ENCODE peak calls at places on chromosomes 13 and 19, in ten cellular contexts. One of them, this sample, is unnamed.

GRCh38 chr13:94309997-94310842 is 169.3 kb downstream of the DCT start:
- DNase-seq in Peyer's patch: no peak
- DNase-seq in body of pancreas: no peak
- DNase-seq in IMR-90: peak
- DNase-seq in A549: peak
- DNase-seq in uterus: no peak
- DNase-seq in HepG2: no peak
- DNase-seq in adrenal gland: no peak
- DNase-seq in spleen: no peak
- DNase-seq in sigmoid colon: no peak
- DNase-seq in this sample: no peak

GRCh38 chr13:108223850-108224503 is 5.8 kb downstream of the ABHD13 start:
- DNase-seq in Peyer's patch: no peak
- DNase-seq in body of pancreas: no peak
- DNase-seq in IMR-90: no peak
- DNase-seq in A549: no peak
- DNase-seq in uterus: no peak
- DNase-seq in HepG2: no peak
- DNase-seq in adrenal gland: no peak
- DNase-seq in spleen: no peak
- DNase-seq in sigmoid colon: no peak
- DNase-seq in this sample: no peak

GRCh38 chr19:42028304-42029216 is 34.5 kb upstream of the ATP1A3 start:
- DNase-seq in Peyer's patch: no peak
- DNase-seq in body of pancreas: no peak
- DNase-seq in IMR-90: no peak
- DNase-seq in A549: peak
- DNase-seq in uterus: no peak
- DNase-seq in HepG2: no peak
- DNase-seq in adrenal gland: no peak
- DNase-seq in spleen: no peak
- DNase-seq in sigmoid colon: no peak
- DNase-seq in this sample: no peak

GRCh38 chr13:65965496-65965895 is 1264.6 kb downstream of the PCDH9 start:
- DNase-seq in Peyer's patch: no peak
- DNase-seq in body of pancreas: no peak
- DNase-seq in IMR-90: peak
- DNase-seq in A549: no peak
- DNase-seq in uterus: no peak
- DNase-seq in HepG2: no peak
- DNase-seq in adrenal gland: no peak
- DNase-seq in spleen: no peak
- DNase-seq in sigmoid colon: no peak
- DNase-seq in this sample: no peak

GRCh38 chr13:46600943-46601311 is 48.0 kb downstream of the LRCH1 start:
- DNase-seq in Peyer's patch: no peak
- DNase-seq in body of pancreas: no peak
- DNase-seq in IMR-90: no peak
- DNase-seq in A549: no peak
- DNase-seq in uterus: no peak
- DNase-seq in HepG2: no peak
- DNase-seq in adrenal gland: no peak
- DNase-seq in spleen: no peak
- DNase-seq in sigmoid colon: no peak
- DNase-seq in this sample: no peak

GRCh38 chr19:6412111-6412999 is 12.3 kb downstream of the KHSRP start:
- DNase-seq in Peyer's patch: peak
- DNase-seq in body of pancreas: peak
- DNase-seq in IMR-90: no peak
- DNase-seq in A549: peak
- DNase-seq in uterus: peak
- DNase-seq in HepG2: peak
- DNase-seq in adrenal gland: peak
- DNase-seq in spleen: no peak
- DNase-seq in sigmoid colon: peak
- DNase-seq in this sample: peak

GRCh38 chr13:114067381-114067885 is 65.0 kb downstream of the RASA3 start:
- DNase-seq in Peyer's patch: peak
- DNase-seq in body of pancreas: no peak
- DNase-seq in IMR-90: peak
- DNase-seq in A549: no peak
- DNase-seq in uterus: no peak
- DNase-seq in HepG2: no peak
- DNase-seq in adrenal gland: no peak
- DNase-seq in spleen: no peak
- DNase-seq in sigmoid colon: no peak
- DNase-seq in this sample: no peak

GRCh38 chr19:54549224-54549623 is 24.4 kb upstream of the LILRA2 start:
- DNase-seq in Peyer's patch: no peak
- DNase-seq in body of pancreas: no peak
- DNase-seq in IMR-90: no peak
- DNase-seq in A549: no peak
- DNase-seq in uterus: no peak
- DNase-seq in HepG2: no peak
- DNase-seq in adrenal gland: no peak
- DNase-seq in spleen: no peak
- DNase-seq in sigmoid colon: no peak
- DNase-seq in this sample: no peak

GRCh38 chr13:93872376-93872775 is 607.1 kb downstream of the DCT start:
- DNase-seq in Peyer's patch: no peak
- DNase-seq in body of pancreas: no peak
- DNase-seq in IMR-90: no peak
- DNase-seq in A549: no peak
- DNase-seq in uterus: no peak
- DNase-seq in HepG2: no peak
- DNase-seq in adrenal gland: no peak
- DNase-seq in spleen: no peak
- DNase-seq in sigmoid colon: no peak
- DNase-seq in this sample: no peak

GRCh38 chr19:58020985-58021384 is 12.8 kb upstream of the ZSCAN1 start:
- DNase-seq in Peyer's patch: no peak
- DNase-seq in body of pancreas: no peak
- DNase-seq in IMR-90: no peak
- DNase-seq in A549: no peak
- DNase-seq in uterus: no peak
- DNase-seq in HepG2: no peak
- DNase-seq in adrenal gland: no peak
- DNase-seq in spleen: peak
- DNase-seq in sigmoid colon: no peak
- DNase-seq in this sample: no peak

GRCh38 chr19:41535029-41535622 is 40.8 kb upstream of the CEACAM21 start:
- DNase-seq in Peyer's patch: no peak
- DNase-seq in body of pancreas: no peak
- DNase-seq in IMR-90: no peak
- DNase-seq in A549: no peak
- DNase-seq in uterus: no peak
- DNase-seq in HepG2: no peak
- DNase-seq in adrenal gland: no peak
- DNase-seq in spleen: no peak
- DNase-seq in sigmoid colon: no peak
- DNase-seq in this sample: no peak

GRCh38 chr13:50197705-50198104 is 182.5 kb downstream of the KCNRG start:
- DNase-seq in Peyer's patch: no peak
- DNase-seq in body of pancreas: no peak
- DNase-seq in IMR-90: peak
- DNase-seq in A549: no peak
- DNase-seq in uterus: no peak
- DNase-seq in HepG2: no peak
- DNase-seq in adrenal gland: no peak
- DNase-seq in spleen: no peak
- DNase-seq in sigmoid colon: no peak
- DNase-seq in this sample: no peak

GRCh38 chr19:38618590-38619360 is at the start of gene EIF3K:
- DNase-seq in Peyer's patch: peak
- DNase-seq in body of pancreas: peak
- DNase-seq in IMR-90: peak
- DNase-seq in A549: peak
- DNase-seq in uterus: peak
- DNase-seq in HepG2: peak
- DNase-seq in adrenal gland: peak
- DNase-seq in spleen: peak
- DNase-seq in sigmoid colon: peak
- DNase-seq in this sample: peak

GRCh38 chr13:30679483-30680330 is 55.6 kb upstream of the ALOX5AP start:
- DNase-seq in Peyer's patch: no peak
- DNase-seq in body of pancreas: no peak
- DNase-seq in IMR-90: peak
- DNase-seq in A549: peak
- DNase-seq in uterus: no peak
- DNase-seq in HepG2: peak
- DNase-seq in adrenal gland: no peak
- DNase-seq in spleen: no peak
- DNase-seq in sigmoid colon: no peak
- DNase-seq in this sample: no peak

GRCh38 chr19:53195265-53195879 is 2.2 kb upstream of the ZNF665 start:
- DNase-seq in Peyer's patch: peak
- DNase-seq in body of pancreas: peak
- DNase-seq in IMR-90: peak
- DNase-seq in A549: peak
- DNase-seq in uterus: peak
- DNase-seq in HepG2: peak
- DNase-seq in adrenal gland: peak
- DNase-seq in spleen: peak
- DNase-seq in sigmoid colon: peak
- DNase-seq in this sample: peak
- H3K27ac ChIP-seq in Peyer's patch: no peak
- H3K27ac ChIP-seq in body of pancreas: no peak
- H3K27ac ChIP-seq in IMR-90: no peak
- H3K27ac ChIP-seq in A549: no peak
- H3K27ac ChIP-seq in uterus: no peak
- H3K27ac ChIP-seq in HepG2: no peak
- H3K27ac ChIP-seq in adrenal gland: no peak
- H3K27ac ChIP-seq in spleen: no peak
- H3K27ac ChIP-seq in sigmoid colon: peak
- H3K27ac ChIP-seq in this sample: no peak

DNA sequence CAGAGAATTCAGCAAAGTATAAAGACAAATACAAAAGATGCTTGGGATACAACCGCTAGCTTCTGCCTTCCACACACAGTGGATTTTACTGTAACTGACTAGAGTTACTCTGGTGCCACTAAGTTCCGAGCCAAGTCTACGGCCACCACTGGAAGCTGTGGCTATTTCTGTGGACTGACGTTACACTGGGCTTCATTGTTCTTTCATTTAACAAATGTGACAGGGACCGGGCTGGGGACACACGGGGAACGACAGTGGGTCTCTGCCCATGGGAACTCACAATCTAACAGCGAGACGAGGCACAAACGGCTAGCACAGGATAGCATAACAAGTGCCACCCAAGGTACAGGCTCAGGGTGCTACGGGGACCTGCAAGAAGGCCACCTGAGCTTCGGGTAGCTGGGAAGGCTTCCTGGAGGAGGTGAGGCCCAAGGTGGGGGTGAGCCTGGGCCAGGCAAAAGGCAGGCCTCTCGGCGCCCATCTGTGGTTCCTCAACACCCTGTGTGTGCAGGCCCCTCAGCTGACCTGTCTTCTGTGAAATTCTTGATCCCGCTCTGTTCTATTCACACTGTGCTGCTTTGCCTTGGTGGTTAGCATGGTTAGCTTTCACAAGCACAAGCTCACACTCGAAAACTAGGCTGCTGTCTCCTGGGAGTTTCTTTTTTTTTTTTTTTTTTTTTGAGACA is 10.3 kb upstream of the IL4I1 start:
- DNase-seq in Peyer's patch: no peak
- DNase-seq in body of pancreas: no peak
- DNase-seq in IMR-90: no peak
- DNase-seq in A549: no peak
- DNase-seq in uterus: no peak
- DNase-seq in HepG2: no peak
- DNase-seq in adrenal gland: no peak
- DNase-seq in spleen: no peak
- DNase-seq in sigmoid colon: no peak
- DNase-seq in this sample: no peak
- TF ChIP-seq POLR2A in Peyer's patch: no peak
- TF ChIP-seq POLR2A in body of pancreas: no peak
- TF ChIP-seq POLR2A in IMR-90: no peak
- TF ChIP-seq POLR2A in A549: no peak
- TF ChIP-seq POLR2A in uterus: no peak
- TF ChIP-seq POLR2A in HepG2: no peak
- TF ChIP-seq POLR2A in adrenal gland: no peak
- TF ChIP-seq POLR2A in spleen: no peak
- TF ChIP-seq POLR2A in sigmoid colon: no peak
- TF ChIP-seq POLR2A in this sample: no peak

DNA sequence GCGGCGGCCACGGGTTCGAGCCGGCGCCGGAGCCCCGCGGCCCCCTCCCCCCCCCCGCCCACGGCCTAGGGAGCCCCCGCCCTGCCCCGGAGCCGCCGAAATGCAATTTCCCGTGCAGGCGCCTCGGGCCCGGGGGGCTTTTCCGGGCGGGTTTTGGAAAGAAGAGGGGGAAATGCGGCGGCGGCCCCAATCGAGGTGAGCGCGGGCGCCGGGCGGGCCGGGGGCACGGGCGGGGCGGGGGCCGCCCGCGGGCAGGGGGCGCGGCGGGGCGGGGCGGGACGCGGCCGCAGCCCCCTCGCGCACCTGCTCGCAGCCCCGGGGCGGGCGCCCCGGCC is 11.7 kb upstream of the NANOS3 start:
- DNase-seq in Peyer's patch: no peak
- DNase-seq in body of pancreas: no peak
- DNase-seq in IMR-90: no peak
- DNase-seq in A549: no peak
- DNase-seq in uterus: no peak
- DNase-seq in HepG2: no peak
- DNase-seq in adrenal gland: no peak
- DNase-seq in spleen: no peak
- DNase-seq in sigmoid colon: no peak
- DNase-seq in this sample: no peak
- H3K27ac ChIP-seq in Peyer's patch: peak
- H3K27ac ChIP-seq in body of pancreas: no peak
- H3K27ac ChIP-seq in IMR-90: no peak
- H3K27ac ChIP-seq in A549: peak
- H3K27ac ChIP-seq in uterus: peak
- H3K27ac ChIP-seq in HepG2: no peak
- H3K27ac ChIP-seq in adrenal gland: peak
- H3K27ac ChIP-seq in spleen: no peak
- H3K27ac ChIP-seq in sigmoid colon: peak
- H3K27ac ChIP-seq in this sample: peak

DNA sequence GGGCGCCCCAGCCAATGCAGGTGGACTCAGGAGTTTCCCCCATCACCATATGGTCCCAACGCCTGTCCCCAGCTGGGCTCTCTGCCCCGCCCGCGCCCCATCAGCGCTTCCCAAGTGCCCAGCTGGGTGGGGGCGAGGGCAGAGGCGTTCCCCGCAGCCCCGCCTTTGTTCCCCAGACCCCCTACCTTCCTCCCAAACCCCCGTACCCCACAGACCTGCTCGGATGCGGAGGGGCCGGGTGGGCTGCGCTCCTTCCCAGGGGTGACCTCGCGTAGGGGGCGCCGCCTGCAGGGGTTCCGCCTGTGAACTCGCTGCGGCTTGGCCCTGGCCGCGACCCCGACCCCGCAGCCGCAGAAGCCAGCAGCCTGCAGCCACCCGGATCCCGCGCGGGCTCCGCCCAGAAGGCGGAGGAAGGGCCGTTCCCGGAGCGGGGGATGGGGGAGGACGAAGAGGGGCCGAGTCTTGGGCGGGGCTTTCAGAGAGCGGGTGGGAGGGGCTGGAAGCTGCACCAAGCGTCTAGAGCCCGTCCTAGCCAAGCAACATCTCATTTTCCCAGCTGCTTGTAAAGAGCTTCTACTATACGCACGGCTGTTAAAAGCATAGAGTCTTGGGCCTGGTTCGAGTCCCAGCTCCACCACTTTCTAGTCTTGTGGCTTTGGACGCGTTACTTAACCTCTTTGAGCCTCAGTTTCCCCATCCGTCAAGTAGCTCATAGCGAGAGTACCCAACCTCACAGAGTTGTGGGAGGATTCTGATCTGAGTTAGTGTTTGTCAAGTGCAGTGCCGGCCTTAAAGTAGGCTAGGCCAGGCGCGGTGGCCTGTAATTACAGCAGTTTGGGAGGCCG is at the start of gene RAB3D:
- DNase-seq in Peyer's patch: peak
- DNase-seq in body of pancreas: peak
- DNase-seq in IMR-90: peak
- DNase-seq in A549: peak
- DNase-seq in uterus: peak
- DNase-seq in HepG2: peak
- DNase-seq in adrenal gland: peak
- DNase-seq in spleen: peak
- DNase-seq in sigmoid colon: peak
- DNase-seq in this sample: peak
- TF ChIP-seq POLR2A in Peyer's patch: peak
- TF ChIP-seq POLR2A in body of pancreas: peak
- TF ChIP-seq POLR2A in IMR-90: no peak
- TF ChIP-seq POLR2A in A549: peak
- TF ChIP-seq POLR2A in uterus: peak
- TF ChIP-seq POLR2A in HepG2: no peak
- TF ChIP-seq POLR2A in adrenal gland: peak
- TF ChIP-seq POLR2A in spleen: peak
- TF ChIP-seq POLR2A in sigmoid colon: peak
- TF ChIP-seq POLR2A in this sample: no peak